ENCODE peak calls at places on chromosomes 12 and 14, in ten cellular contexts. One of them, this sample, is unnamed.

GRCh38 chr12:68788554-68789143 is 19.3 kb upstream of the MDM2 start:
- DNase-seq in uterus: no peak
- DNase-seq in heart left ventricle: no peak
- DNase-seq in adrenal gland: no peak
- DNase-seq in A549: no peak
- DNase-seq in HCT116: no peak
- DNase-seq in H54: no peak
- DNase-seq in H1: no peak
- DNase-seq in GM12892: no peak
- DNase-seq in stomach: no peak
- DNase-seq in this sample: no peak

GRCh38 chr14:104927432-104927816 is 2.7 kb downstream of the PLD4 start:
- DNase-seq in H54: no peak
- DNase-seq in H1: no peak
- DNase-seq in heart left ventricle: peak; percentile 62
- DNase-seq in HCT116: no peak
- DNase-seq in stomach: no peak
- DNase-seq in A549: no peak
- DNase-seq in GM12892: no peak
- DNase-seq in uterus: no peak
- DNase-seq in adrenal gland: no peak
- DNase-seq in this sample: no peak

GRCh38 chr14:78836777-78837176 is 666.6 kb downstream of the NRXN3 start:
- DNase-seq in H1: peak; percentile 77
- DNase-seq in uterus: peak; percentile 32
- DNase-seq in HCT116: peak; percentile 36
- DNase-seq in A549: peak; percentile 76
- DNase-seq in adrenal gland: peak; percentile 54
- DNase-seq in GM12892: no peak
- DNase-seq in heart left ventricle: no peak
- DNase-seq in H54: peak; percentile 7
- DNase-seq in stomach: peak; percentile 45
- DNase-seq in this sample: peak; percentile 22

GRCh38 chr12:112664569-112664968 is 127.0 kb upstream of the RPH3A start:
- DNase-seq in A549: peak; percentile 24
- DNase-seq in HCT116: no peak
- DNase-seq in H1: no peak
- DNase-seq in GM12892: no peak
- DNase-seq in stomach: no peak
- DNase-seq in adrenal gland: no peak
- DNase-seq in heart left ventricle: no peak
- DNase-seq in uterus: no peak
- DNase-seq in H54: no peak
- DNase-seq in this sample: no peak

GRCh38 chr14:102925646-102926045 is 3.2 kb downstream of the AMN start:
- DNase-seq in H54: no peak
- DNase-seq in heart left ventricle: no peak
- DNase-seq in H1: no peak
- DNase-seq in stomach: no peak
- DNase-seq in A549: no peak
- DNase-seq in uterus: no peak
- DNase-seq in GM12892: no peak
- DNase-seq in adrenal gland: no peak
- DNase-seq in HCT116: no peak
- DNase-seq in this sample: no peak

GRCh38 chr12:31773867-31774266 is 45.0 kb upstream of the AMN1 start:
- DNase-seq in heart left ventricle: no peak
- DNase-seq in adrenal gland: no peak
- DNase-seq in H1: no peak
- DNase-seq in A549: peak; percentile 64
- DNase-seq in uterus: peak; percentile 19
- DNase-seq in H54: no peak
- DNase-seq in stomach: no peak
- DNase-seq in GM12892: no peak
- DNase-seq in HCT116: no peak
- DNase-seq in this sample: no peak

GRCh38 chr14:76647699-76648298 is 113.5 kb upstream of the VASH1 start:
- DNase-seq in H1: no peak
- DNase-seq in uterus: no peak
- DNase-seq in stomach: no peak
- DNase-seq in HCT116: peak; percentile 48
- DNase-seq in GM12892: peak; percentile 47
- DNase-seq in H54: peak; percentile 47
- DNase-seq in heart left ventricle: no peak
- DNase-seq in adrenal gland: peak; percentile 55
- DNase-seq in A549: peak; percentile 71
- DNase-seq in this sample: peak; percentile 23

GRCh38 chr12:57214398-57214781 is 2.2 kb upstream of the NXPH4 start:
- DNase-seq in A549: peak; percentile 73
- DNase-seq in GM12892: peak; percentile 73
- DNase-seq in stomach: peak; percentile 69
- DNase-seq in H1: no peak
- DNase-seq in uterus: peak; percentile 61
- DNase-seq in adrenal gland: peak; percentile 78
- DNase-seq in heart left ventricle: peak; percentile 79
- DNase-seq in HCT116: no peak
- DNase-seq in H54: peak; percentile 77
- DNase-seq in this sample: peak; percentile 53

GRCh38 chr14:105879867-105880561 is 353.6 kb downstream of the TMEM121 start:
- DNase-seq in adrenal gland: peak; percentile 46
- DNase-seq in H1: no peak
- DNase-seq in heart left ventricle: peak; percentile 34
- DNase-seq in stomach: peak; percentile 21
- DNase-seq in GM12892: no peak
- DNase-seq in A549: no peak
- DNase-seq in H54: no peak
- DNase-seq in uterus: peak; percentile 9
- DNase-seq in HCT116: no peak
- DNase-seq in this sample: no peak

GRCh38 chr12:124224535-124225110 is 70.3 kb upstream of the RFLNA start:
- DNase-seq in GM12892: no peak
- DNase-seq in H54: no peak
- DNase-seq in adrenal gland: no peak
- DNase-seq in heart left ventricle: no peak
- DNase-seq in HCT116: no peak
- DNase-seq in A549: no peak
- DNase-seq in H1: no peak
- DNase-seq in uterus: no peak
- DNase-seq in stomach: no peak
- DNase-seq in this sample: no peak

GRCh38 chr12:111064982-111065381 is 144.6 kb upstream of the MYL2 start:
- DNase-seq in HCT116: no peak
- DNase-seq in adrenal gland: no peak
- DNase-seq in H1: no peak
- DNase-seq in uterus: no peak
- DNase-seq in GM12892: no peak
- DNase-seq in stomach: no peak
- DNase-seq in heart left ventricle: no peak
- DNase-seq in H54: no peak
- DNase-seq in A549: no peak
- DNase-seq in this sample: no peak

GRCh38 chr14:50488521-50488920 is 43.8 kb downstream of the MAP4K5 start:
- DNase-seq in uterus: no peak
- DNase-seq in GM12892: no peak
- DNase-seq in HCT116: no peak
- DNase-seq in heart left ventricle: no peak
- DNase-seq in adrenal gland: no peak
- DNase-seq in H1: no peak
- DNase-seq in stomach: no peak
- DNase-seq in H54: no peak
- DNase-seq in A549: no peak
- DNase-seq in this sample: no peak

GRCh38 chr14:65412189-65412846 is at the start of gene FUT8:
- DNase-seq in GM12892: peak; percentile 73
- DNase-seq in A549: peak; percentile 96
- DNase-seq in stomach: peak; percentile 98
- DNase-seq in adrenal gland: peak; percentile 98
- DNase-seq in H54: peak; percentile 84
- DNase-seq in heart left ventricle: peak; percentile 98
- DNase-seq in HCT116: peak; percentile 88
- DNase-seq in uterus: peak; percentile 92
- DNase-seq in H1: peak; percentile 93
- DNase-seq in this sample: peak; percentile 95
- TF ChIP-seq POLR2A in GM12892: peak; percentile 88
- TF ChIP-seq POLR2A in A549: peak; percentile 96
- TF ChIP-seq POLR2A in stomach: no peak
- TF ChIP-seq POLR2A in adrenal gland: peak; percentile 88
- TF ChIP-seq POLR2A in H54: peak; percentile 80
- TF ChIP-seq POLR2A in heart left ventricle: peak; percentile 83
- TF ChIP-seq POLR2A in HCT116: peak; percentile 69
- TF ChIP-seq POLR2A in uterus: peak; percentile 75
- TF ChIP-seq POLR2A in H1: no peak
- TF ChIP-seq POLR2A in this sample: peak; percentile 80

GRCh38 chr14:68794856-68795601 is 2.2 kb upstream of the ZFP36L1 start:
- DNase-seq in H1: no peak
- DNase-seq in stomach: peak; percentile 45
- DNase-seq in GM12892: no peak
- DNase-seq in heart left ventricle: no peak
- DNase-seq in HCT116: no peak
- DNase-seq in adrenal gland: peak; percentile 80
- DNase-seq in uterus: peak; percentile 80
- DNase-seq in A549: peak; percentile 74
- DNase-seq in H54: no peak
- DNase-seq in this sample: peak; percentile 44

GRCh38 chr14:68796418-68797101 is 3.7 kb upstream of the ZFP36L1 start:
- DNase-seq in A549: no peak
- DNase-seq in adrenal gland: peak; percentile 46
- DNase-seq in HCT116: no peak
- DNase-seq in uterus: peak; percentile 35
- DNase-seq in GM12892: no peak
- DNase-seq in H1: no peak
- DNase-seq in H54: no peak
- DNase-seq in stomach: peak; percentile 4
- DNase-seq in heart left ventricle: no peak
- DNase-seq in this sample: no peak

GRCh38 chr14:68798621-68799020 is 5.8 kb upstream of the ZFP36L1 start:
- DNase-seq in H54: no peak
- DNase-seq in stomach: no peak
- DNase-seq in A549: no peak
- DNase-seq in heart left ventricle: no peak
- DNase-seq in HCT116: no peak
- DNase-seq in adrenal gland: no peak
- DNase-seq in GM12892: no peak
- DNase-seq in H1: no peak
- DNase-seq in uterus: no peak
- DNase-seq in this sample: no peak

GRCh38 chr14:68795602-68796417 is 2.9 kb upstream of the ZFP36L1 start:
- DNase-seq in stomach: peak; percentile 85
- DNase-seq in H1: peak; percentile 87
- DNase-seq in H54: no peak
- DNase-seq in uterus: peak; percentile 87
- DNase-seq in adrenal gland: peak; percentile 88
- DNase-seq in heart left ventricle: peak; percentile 92
- DNase-seq in GM12892: no peak
- DNase-seq in A549: peak; percentile 90
- DNase-seq in HCT116: no peak
- DNase-seq in this sample: peak; percentile 78

DNA sequence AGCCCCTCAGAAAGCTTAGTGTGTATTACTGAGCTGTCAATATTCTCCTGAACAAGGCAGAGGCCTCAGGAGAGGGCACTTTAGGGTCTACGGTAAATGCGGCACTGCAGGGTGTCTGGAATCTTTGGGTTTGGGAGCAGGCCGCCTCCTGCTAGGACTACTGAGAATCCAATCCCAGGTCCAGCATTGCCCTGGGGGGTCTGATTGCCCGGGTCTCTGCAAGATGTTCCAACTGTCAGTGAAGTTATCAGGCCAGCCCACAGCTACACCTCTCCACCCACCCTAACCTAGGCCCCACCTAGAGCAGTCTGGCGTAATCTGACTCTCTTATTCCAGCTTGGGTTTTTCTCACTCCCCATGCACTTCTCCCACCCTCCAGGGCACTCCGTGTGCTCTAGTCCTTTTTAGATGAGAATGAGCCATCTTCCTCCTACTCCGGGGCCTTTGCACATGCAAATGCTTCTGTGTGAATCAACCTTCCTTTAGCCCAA is 4.4 kb upstream of the ZFP36L1 start:
- DNase-seq in A549: no peak
- DNase-seq in stomach: peak; percentile 24
- DNase-seq in uterus: peak; percentile 27
- DNase-seq in GM12892: no peak
- DNase-seq in HCT116: no peak
- DNase-seq in adrenal gland: peak; percentile 48
- DNase-seq in H1: peak; percentile 84
- DNase-seq in heart left ventricle: no peak
- DNase-seq in H54: no peak
- DNase-seq in this sample: no peak
- TF ChIP-seq POLR2A in A549: no peak
- TF ChIP-seq POLR2A in stomach: no peak
- TF ChIP-seq POLR2A in uterus: no peak
- TF ChIP-seq POLR2A in GM12892: no peak
- TF ChIP-seq POLR2A in HCT116: no peak
- TF ChIP-seq POLR2A in adrenal gland: no peak
- TF ChIP-seq POLR2A in H1: peak; percentile 23
- TF ChIP-seq POLR2A in heart left ventricle: no peak
- TF ChIP-seq POLR2A in H54: no peak
- TF ChIP-seq POLR2A in this sample: no peak

GRCh38 chr14:35404496-35405303 is at the start of gene NFKBIA:
- DNase-seq in heart left ventricle: peak; percentile 96
- DNase-seq in A549: peak; percentile 88
- DNase-seq in HCT116: peak; percentile 52
- DNase-seq in H1: no peak
- DNase-seq in H54: peak; percentile 38
- DNase-seq in GM12892: peak; percentile 74
- DNase-seq in stomach: peak; percentile 93
- DNase-seq in uterus: peak; percentile 89
- DNase-seq in adrenal gland: peak; percentile 95
- DNase-seq in this sample: peak; percentile 87
- TF ChIP-seq POLR2A in heart left ventricle: peak; percentile 99
- TF ChIP-seq POLR2A in A549: peak; percentile 94
- TF ChIP-seq POLR2A in HCT116: peak; percentile 93
- TF ChIP-seq POLR2A in H1: no peak
- TF ChIP-seq POLR2A in H54: peak; percentile 92
- TF ChIP-seq POLR2A in GM12892: peak; percentile 97
- TF ChIP-seq POLR2A in stomach: no peak
- TF ChIP-seq POLR2A in uterus: peak; percentile 85
- TF ChIP-seq POLR2A in adrenal gland: peak; percentile 100
- TF ChIP-seq POLR2A in this sample: peak; percentile 98

DNA sequence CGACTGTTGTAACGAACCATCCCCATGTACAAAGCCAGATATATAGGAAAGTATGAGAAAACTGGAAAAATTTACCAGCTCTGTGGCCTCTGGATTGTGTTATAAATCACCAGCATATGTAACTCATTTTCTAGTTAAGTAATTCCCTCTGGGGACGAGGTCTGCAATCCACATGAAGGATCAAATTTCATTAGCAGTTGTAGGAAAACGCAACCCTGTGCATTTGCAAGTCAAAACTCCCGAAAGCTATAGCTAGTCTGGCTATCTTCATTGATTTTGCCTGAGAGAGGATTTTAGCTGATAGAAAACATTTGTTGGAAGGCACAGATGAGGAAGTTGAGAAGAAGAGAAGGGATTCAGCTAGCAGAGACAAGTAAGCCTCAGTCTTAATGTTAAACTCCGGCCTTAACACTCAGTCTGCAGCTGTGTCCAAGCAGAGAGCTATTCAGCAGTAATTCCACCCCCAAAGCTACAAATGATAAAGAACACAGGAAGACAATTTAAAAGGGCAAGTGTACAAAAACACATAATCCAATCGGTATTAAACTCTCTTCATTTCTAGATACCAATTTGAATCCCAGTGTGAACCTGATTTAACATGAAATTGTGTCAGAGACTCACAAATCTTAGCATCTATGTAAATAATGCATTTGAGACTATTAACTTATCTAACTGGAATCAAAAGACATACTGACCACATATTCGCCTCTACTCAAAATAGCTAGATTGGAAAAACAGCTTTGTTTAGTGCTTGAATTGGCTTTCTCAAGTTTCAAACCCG is 54.2 kb upstream of the CERS5 start:
- DNase-seq in H54: no peak
- DNase-seq in HCT116: no peak
- DNase-seq in heart left ventricle: no peak
- DNase-seq in GM12892: no peak
- DNase-seq in stomach: no peak
- DNase-seq in uterus: peak; percentile 42
- DNase-seq in A549: peak; percentile 31
- DNase-seq in H1: no peak
- DNase-seq in adrenal gland: no peak
- DNase-seq in this sample: peak; percentile 53
- TF ChIP-seq POLR2A in H54: no peak
- TF ChIP-seq POLR2A in HCT116: no peak
- TF ChIP-seq POLR2A in heart left ventricle: no peak
- TF ChIP-seq POLR2A in GM12892: peak; percentile 37
- TF ChIP-seq POLR2A in stomach: no peak
- TF ChIP-seq POLR2A in uterus: no peak
- TF ChIP-seq POLR2A in A549: no peak
- TF ChIP-seq POLR2A in H1: no peak
- TF ChIP-seq POLR2A in adrenal gland: no peak
- TF ChIP-seq POLR2A in this sample: peak; percentile 24

This sample was measured in prostate gland.